ENCODE peak calls at places on chromosomes 16 and 17, in four cellular contexts. D is A549, R is heart right ventricle, P is endodermal cell. X is an unnamed sample.

GRCh38 chr16:11629071-11630030 is 38.9 kb upstream of the SNN start:
- DNase-seq in D (no peak), P (no peak), R (peak), X (no peak)

GRCh38 chr16:67229906-67230808 is 3.2 kb downstream of the TMEM208 start:
- DNase-seq in D (no peak), R (no peak), P (peak), X (no peak)

GRCh38 chr17:39080416-39081179 is 70.8 kb downstream of the PLXDC1 start:
- DNase-seq in R (no peak), D (no peak), P (no peak), X (no peak)

GRCh38 chr16:73572135-73572534 is 524.2 kb upstream of the ZFHX3 start:
- DNase-seq in R (peak), D (no peak), P (peak), X (peak)

GRCh38 chr17:30696234-30696633 is 128.3 kb downstream of the CRLF3 start:
- DNase-seq in D (no peak), R (no peak), P (no peak), X (no peak)

GRCh38 chr16:80547145-80547544 is 6.4 kb downstream of the DYNLRB2 start:
- DNase-seq in R (no peak), D (no peak), P (no peak), X (no peak)

GRCh38 chr16:66751992-66752322 is 548 bp upstream of the DYNC1LI2 start:
- DNase-seq in D (no peak), P (no peak), R (no peak), X (no peak)

GRCh38 chr16:11484691-11485258 is 101.9 kb downstream of the LITAF start:
- DNase-seq in P (no peak), R (no peak), D (no peak), X (no peak)

GRCh38 chr16:10080031-10080772 is 102.0 kb downstream of the GRIN2A start:
- DNase-seq in D (no peak), P (peak), R (peak), X (peak)

GRCh38 chr16:85555549-85556455 is 57.3 kb upstream of the GSE1 start:
- DNase-seq in R (peak), D (peak), P (peak), X (peak)

GRCh38 chr16:11271610-11272009 is 1.8 kb downstream of the PRM3 start:
- DNase-seq in R (no peak), D (no peak), P (no peak), X (no peak)

GRCh38 chr17:50507871-50508572 is at the start of gene MYCBPAP:
- DNase-seq in P (peak), R (peak), D (peak), X (peak)

GRCh38 chr16:56793504-56793903 is 63.6 kb downstream of the NUP93 start:
- DNase-seq in D (peak), P (no peak), R (no peak), X (no peak)

GRCh38 chr17:8072727-8073461 is 14.6 kb downstream of the ALOX12B start:
- DNase-seq in P (peak), D (no peak), R (no peak), X (no peak)

GRCh38 chr17:36936455-36936934 is 780 bp upstream of the LHX1 start:
- DNase-seq in R (no peak), D (no peak), P (peak), X (no peak)

GRCh38 chr17:62700964-62701705 is 73.7 kb downstream of the MRC2 start:
- DNase-seq in P (peak), D (no peak), R (no peak), X (no peak)

GRCh38 chr17:64081802-64082799 is 47.8 kb downstream of the ERN1 start:
- DNase-seq in P (no peak), D (peak), R (no peak), X (peak)

GRCh38 chr17:79255471-79255870 is 180.8 kb downstream of the ENGASE start:
- DNase-seq in D (no peak), R (no peak), P (no peak), X (no peak)

GRCh38 chr17:30244853-30245385 is 9.4 kb upstream of the SLC6A4 start:
- DNase-seq in P (no peak), D (no peak), R (no peak), X (no peak)

GRCh38 chr17:74150428-74151025 is 53.0 kb upstream of the RPL38 start:
- DNase-seq in P (no peak), D (no peak), R (no peak), X (no peak)

GRCh38 chr16:3999479-3999868 is 116.8 kb downstream of the ADCY9 start:
- DNase-seq in D (no peak), P (peak), R (peak), X (peak)

GRCh38 chr16:68790130-68790761 is 53.1 kb upstream of the TANGO6 start:
- DNase-seq in P (peak), R (no peak), D (peak), X (no peak)

GRCh38 chr17:71055128-71055527 is 885.8 kb downstream of the KCNJ2 start:
- DNase-seq in P (no peak), R (no peak), D (no peak), X (no peak)

GRCh38 chr16:49842972-49843371 is 12.9 kb downstream of the ZNF423 start:
- DNase-seq in R (no peak), P (no peak), D (no peak), X (no peak)

GRCh38 chr17:30716461-30717289 is 107.8 kb downstream of the CRLF3 start:
- DNase-seq in D (no peak), R (no peak), P (peak), X (no peak)

GRCh38 chr16:85946680-85947510 is 47.9 kb downstream of the IRF8 start:
- DNase-seq in P (no peak), D (no peak), R (no peak), X (no peak)

GRCh38 chr16:89199241-89200123 is 855 bp downstream of the SLC22A31 start:
- DNase-seq in P (no peak), R (no peak), D (no peak), X (no peak)

GRCh38 chr17:11241611-11242226 is 706 bp downstream of the SHISA6 start:
- DNase-seq in R (no peak), P (peak), D (no peak), X (peak)

GRCh38 chr16:9597967-9598730 is 506.7 kb downstream of the HAPSTR1 start:
- DNase-seq in R (no peak), D (no peak), P (no peak), X (no peak)

GRCh38 chr17:82023447-82024241 is 539 bp downstream of the LRRC45 start:
- DNase-seq in D (peak), R (no peak), P (peak), X (no peak)

GRCh38 chr17:356671-357434 is 4.2 kb upstream of the RPH3AL start:
- DNase-seq in R (no peak), P (no peak), D (no peak), X (no peak)

GRCh38 chr17:79695293-79696158 is 35.2 kb upstream of the ENPP7 start:
- DNase-seq in P (no peak), D (no peak), R (peak), X (peak)

GRCh38 chr16:12079411-12079965 is 103.0 kb downstream of the SNX29 start:
- DNase-seq in P (no peak), D (no peak), R (no peak), X (no peak)

GRCh38 chr16:70553645-70554044 is 30.0 kb downstream of the SF3B3 start:
- DNase-seq in P (no peak), R (no peak), D (no peak), X (no peak)

GRCh38 chr16:82995927-82996441 is 369.2 kb downstream of the CDH13 start:
- DNase-seq in D (no peak), R (peak), P (no peak), X (peak)

GRCh38 chr16:75070055-75070841 is 46.3 kb downstream of the LDHD start:
- DNase-seq in R (peak), D (no peak), P (no peak), X (no peak)

GRCh38 chr17:56992364-56992763 is 14.4 kb downstream of the SCPEP1 start:
- DNase-seq in P (no peak), R (no peak), D (no peak), X (no peak)

GRCh38 chr17:50149425-50150353 is 788 bp downstream of the PPP1R9B start:
- DNase-seq in P (peak), D (no peak), R (no peak), X (peak)

GRCh38 chr17:58391302-58391984 is 25.9 kb downstream of the RNF43 start:
- DNase-seq in R (peak), D (peak), P (no peak), X (peak)

DNA sequence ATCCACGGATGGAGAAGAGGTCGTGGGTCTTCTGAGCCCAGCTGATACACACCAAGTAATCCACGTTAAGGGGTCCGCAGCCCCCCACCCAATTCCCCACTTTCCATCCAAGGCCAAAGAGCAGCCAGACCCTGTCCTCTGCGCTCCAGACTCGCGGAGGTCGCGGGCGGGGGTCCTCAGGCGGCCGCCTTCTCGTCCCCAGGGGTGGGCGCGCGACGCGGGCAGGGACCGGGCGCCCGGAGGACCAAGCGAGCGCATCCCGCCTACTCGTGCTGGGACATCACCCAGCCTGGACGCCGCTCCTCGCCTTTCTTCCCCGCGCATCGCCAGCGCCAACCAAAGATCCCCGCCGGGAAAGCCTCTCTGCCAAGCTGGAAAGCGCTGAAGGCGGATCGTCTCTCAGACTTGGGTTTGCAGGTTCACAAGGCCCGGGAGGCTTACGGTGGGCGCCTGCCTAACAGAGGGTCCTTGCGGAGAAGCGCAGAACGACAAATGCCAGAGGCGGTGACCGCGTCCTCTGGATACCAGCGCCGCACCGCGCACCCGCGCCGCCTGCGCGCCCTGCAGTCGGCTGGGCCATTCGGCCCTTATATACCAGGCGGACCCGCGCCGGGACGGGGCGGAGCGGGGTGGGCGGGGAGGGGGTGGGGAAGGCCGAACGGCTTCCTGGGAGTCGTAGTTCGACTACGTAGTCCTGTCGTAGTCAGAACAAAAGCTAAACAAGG is 471.6 kb downstream of the SOX9 start:
- DNase-seq in P (peak), R (peak), D (peak), X (peak)
- TF ChIP-seq CTCF in P (no peak), R (no peak), D (no peak), X (no peak)

GRCh38 chr17:16301963-16302855 is 51.1 kb downstream of the CENPV start:
- DNase-seq in P (no peak), R (no peak), D (no peak), X (no peak)
- H3K27ac ChIP-seq in P (no peak), R (no peak), D (peak), X (no peak)

GRCh38 chr16:26963109-26963508 is 103.6 kb upstream of the C16orf82 start:
- DNase-seq in P (peak), R (no peak), D (no peak), X (peak)
- TF ChIP-seq CTCF in P (peak), R (no peak), D (no peak), X (peak)

GRCh38 chr16:58048494-58048893 is 22.9 kb downstream of the MMP15 start:
- DNase-seq in R (no peak), D (no peak), P (no peak), X (no peak)
- H3K27ac ChIP-seq in R (peak), D (no peak), P (peak), X (no peak)

X was measured in A673.